ENCODE peak calls at places on chromosomes 11 and 22, in nine cellular contexts. H, S, Y, U, V, G, R, W and F are unnamed samples.

GRCh38 chr22:33044059-33044458 is 14.1 kb downstream of the SYN3 start:
- DNase-seq in H (no peak), S (no peak), Y (no peak), U (no peak), V (no peak), G (no peak), R (no peak), W (no peak), F (no peak)

GRCh38 chr11:86292912-86293606 is 9.0 kb upstream of the HIKESHI start:
- DNase-seq in H (no peak), S (no peak), Y (no peak), U (no peak), V (no peak), G (no peak), R (no peak), W (no peak), F (no peak)

GRCh38 chr11:75325713-75326438 is 25.6 kb downstream of the ARRB1 start:
- DNase-seq in H (peak), S (no peak), Y (peak), U (no peak), V (peak), G (peak), R (no peak), W (peak), F (no peak)

GRCh38 chr11:106461839-106462545 is 384.5 kb downstream of the AASDHPPT start:
- DNase-seq in H (peak), S (no peak), Y (no peak), U (no peak), V (no peak), G (no peak), R (no peak), W (peak), F (no peak)

GRCh38 chr11:57598831-57599155 is 1.3 kb downstream of the SERPING1 start:
- DNase-seq in H (peak), S (no peak), Y (no peak), U (no peak), V (no peak), G (no peak), R (no peak), W (peak), F (no peak)

GRCh38 chr22:49415219-49415951 is 412.3 kb downstream of the BRD1 start:
- DNase-seq in H (no peak), S (no peak), Y (no peak), U (no peak), V (no peak), G (no peak), R (no peak), W (no peak), F (no peak)

GRCh38 chr11:105618343-105618955 is 8.6 kb downstream of the GRIA4 start:
- DNase-seq in H (no peak), S (no peak), Y (no peak), U (no peak), V (no peak), G (no peak), R (no peak), W (no peak), F (no peak)

GRCh38 chr11:121842186-121842585 is 273.8 kb downstream of the BLID start:
- DNase-seq in H (no peak), S (no peak), Y (no peak), U (no peak), V (no peak), G (no peak), R (no peak), W (no peak), F (no peak)

GRCh38 chr11:61682093-61682732 is 2.0 kb downstream of the DAGLA start:
- DNase-seq in H (no peak), S (no peak), Y (peak), U (no peak), V (peak), G (no peak), R (no peak), W (no peak), F (no peak)

GRCh38 chr11:69113226-69113625 is 42.5 kb upstream of the SMIM38 start:
- DNase-seq in H (no peak), S (no peak), Y (no peak), U (no peak), V (no peak), G (no peak), R (no peak), W (no peak), F (no peak)

GRCh38 chr11:65766535-65766934 is 14.2 kb downstream of the AP5B1 start:
- DNase-seq in H (peak), S (no peak), Y (no peak), U (no peak), V (peak), G (no peak), R (no peak), W (peak), F (no peak)

GRCh38 chr22:37771081-37771480 is 36.7 kb upstream of the GCAT start:
- DNase-seq in H (no peak), S (no peak), Y (no peak), U (no peak), V (no peak), G (no peak), R (no peak), W (no peak), F (no peak)

GRCh38 chr11:77505956-77506355 is 32.1 kb upstream of the PAK1 start:
- DNase-seq in H (no peak), S (no peak), Y (no peak), U (no peak), V (no peak), G (no peak), R (no peak), W (no peak), F (no peak)

GRCh38 chr22:38034884-38035529 is 22.2 kb upstream of the PICK1 start:
- DNase-seq in H (peak), S (no peak), Y (no peak), U (no peak), V (no peak), G (no peak), R (no peak), W (no peak), F (no peak)

GRCh38 chr11:35009191-35009940 is 92.9 kb downstream of the PDHX start:
- DNase-seq in H (peak), S (no peak), Y (no peak), U (peak), V (peak), G (no peak), R (no peak), W (peak), F (no peak)

GRCh38 chr22:35258144-35258988 is 1.1 kb downstream of the HMGXB4 start:
- DNase-seq in H (peak), S (peak), Y (no peak), U (no peak), V (peak), G (no peak), R (peak), W (peak), F (no peak)

GRCh38 chr11:76376746-76377558 is 4.0 kb downstream of the THAP12 start:
- DNase-seq in H (no peak), S (no peak), Y (no peak), U (no peak), V (no peak), G (no peak), R (no peak), W (no peak), F (no peak)

GRCh38 chr11:124075841-124076571 is 34.9 kb upstream of the OR10G7 start:
- DNase-seq in H (no peak), S (no peak), Y (peak), U (no peak), V (no peak), G (no peak), R (peak), W (no peak), F (no peak)

GRCh38 chr22:42062506-42063190 is 8.0 kb downstream of the NAGA start:
- DNase-seq in H (no peak), S (no peak), Y (no peak), U (no peak), V (no peak), G (no peak), R (no peak), W (no peak), F (no peak)

GRCh38 chr11:19101803-19102520 is 15.0 kb upstream of the ZDHHC13 start:
- DNase-seq in H (no peak), S (no peak), Y (no peak), U (no peak), V (peak), G (no peak), R (no peak), W (no peak), F (no peak)

GRCh38 chr11:128707671-128708070 is 13.8 kb downstream of the FLI1 start:
- DNase-seq in H (peak), S (no peak), Y (no peak), U (no peak), V (peak), G (no peak), R (no peak), W (peak), F (no peak)

DNA sequence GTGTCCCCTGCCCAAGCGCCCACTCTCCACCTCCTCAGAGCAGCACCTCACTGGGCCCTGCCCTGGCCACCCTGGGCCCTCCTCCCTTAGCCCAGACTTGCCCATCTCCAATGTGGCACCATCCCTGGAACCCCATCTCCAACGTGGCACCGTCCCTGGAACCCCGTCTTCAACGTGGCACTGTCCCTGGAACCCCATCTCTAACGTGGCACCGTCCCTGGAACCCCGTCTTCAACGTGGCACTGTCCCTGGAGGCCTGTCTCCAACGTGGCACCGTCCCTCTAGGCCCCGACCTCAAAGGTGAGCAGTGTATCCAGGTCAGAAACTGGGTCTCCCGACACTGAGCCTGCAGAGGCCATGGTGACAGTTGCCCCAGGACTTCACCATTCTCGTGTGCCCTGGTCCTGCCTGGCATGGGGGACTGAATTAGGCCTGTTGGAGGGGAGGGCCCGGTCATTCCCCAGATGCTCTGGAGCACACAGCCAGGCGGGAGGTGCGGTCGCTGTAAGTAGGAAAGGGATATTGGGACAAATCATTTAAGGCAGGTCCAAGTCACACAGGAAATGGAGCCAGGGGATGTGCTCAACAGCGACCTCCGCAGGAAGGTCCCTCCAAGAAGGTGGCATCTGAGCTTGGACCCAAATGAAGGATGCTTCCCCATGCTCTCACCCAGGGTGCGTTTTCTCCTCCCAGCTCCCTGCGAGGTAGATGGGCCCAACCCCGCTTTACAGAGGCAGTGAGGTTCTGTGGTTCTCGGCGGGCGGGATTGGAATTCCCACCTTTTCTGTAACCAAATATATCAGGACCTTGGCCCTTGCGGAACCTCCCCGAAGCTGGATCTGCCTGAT is 2.4 kb upstream of the CTSD start:
- DNase-seq in H (no peak), S (no peak), Y (no peak), U (no peak), V (no peak), G (no peak), R (peak), W (no peak), F (no peak)
- TF ChIP-seq CTCF in H (no peak), S (no peak), Y (no peak), U (no peak), V (peak), G (no peak), R (peak), W (no peak), F (no peak)

DNA sequence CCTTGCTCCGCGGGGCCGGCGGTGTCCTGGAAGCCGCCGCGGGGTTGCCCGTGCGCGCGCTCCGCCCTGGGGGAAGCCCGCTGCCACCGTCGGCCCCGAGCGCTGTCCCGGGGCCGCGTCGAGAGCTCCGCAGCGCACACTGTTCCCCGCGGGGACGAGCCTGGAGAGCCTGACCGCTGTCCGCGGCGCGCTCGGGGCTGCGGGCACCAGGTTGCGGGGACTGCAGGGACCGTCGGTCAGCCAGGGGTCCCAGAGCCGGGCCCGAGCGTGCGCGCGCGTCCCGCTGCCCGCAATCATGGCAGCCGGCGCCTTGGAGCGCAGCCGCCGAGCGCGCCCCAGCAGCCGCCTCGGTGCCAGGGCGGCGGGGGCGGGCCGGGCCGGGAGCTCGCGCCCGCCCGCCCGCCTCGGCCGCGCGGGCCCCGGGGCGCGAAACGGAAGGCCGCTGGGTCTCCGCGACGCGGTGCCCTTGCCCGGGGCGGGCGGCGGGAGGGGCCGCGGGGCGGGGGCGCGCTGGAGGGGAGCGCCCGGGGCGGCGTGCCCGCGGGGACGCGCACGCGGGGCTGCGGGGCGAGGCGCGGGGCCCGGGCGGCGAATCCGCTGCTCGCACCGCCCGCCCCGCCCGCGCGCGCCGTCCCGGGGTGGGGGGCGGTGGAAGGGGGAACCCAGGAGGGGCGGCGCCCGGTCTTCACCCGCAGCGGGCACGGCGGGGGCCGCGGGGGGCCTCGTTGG is 79.4 kb upstream of the PPARA start:
- DNase-seq in H (peak), S (peak), Y (peak), U (peak), V (peak), G (peak), R (peak), W (peak), F (no peak)
- TF ChIP-seq CTCF in H (no peak), S (no peak), Y (no peak), U (no peak), V (no peak), G (no peak), R (no peak), W (no peak), F (no peak)

GRCh38 chr11:107565219-107565937 is at the start of gene ALKBH8:
- DNase-seq in H (peak), S (peak), Y (peak), U (peak), V (peak), G (peak), R (peak), W (peak), F (no peak)
- TF ChIP-seq CTCF in H (no peak), S (no peak), Y (no peak), U (no peak), V (no peak), G (no peak), R (no peak), W (no peak), F (no peak)

GRCh38 chr22:39596601-39597000 is 26.0 kb downstream of the CACNA1I start:
- DNase-seq in H (no peak), S (no peak), Y (no peak), U (no peak), V (no peak), G (no peak), R (no peak), W (no peak), F (no peak)

GRCh38 chr22:39595622-39596182 is 25.1 kb downstream of the CACNA1I start:
- DNase-seq in H (no peak), S (no peak), Y (no peak), U (no peak), V (no peak), G (no peak), R (no peak), W (no peak), F (no peak)

GRCh38 chr22:39600491-39601179 is 30.1 kb downstream of the CACNA1I start:
- DNase-seq in H (no peak), S (no peak), Y (no peak), U (no peak), V (no peak), G (no peak), R (no peak), W (no peak), F (no peak)

GRCh38 chr22:39597236-39597869 is 26.8 kb downstream of the CACNA1I start:
- DNase-seq in H (no peak), S (no peak), Y (no peak), U (no peak), V (no peak), G (no peak), R (no peak), W (no peak), F (no peak)

GRCh38 chr22:39598017-39598965 is 27.7 kb downstream of the CACNA1I start:
- DNase-seq in H (no peak), S (peak), Y (peak), U (peak), V (peak), G (no peak), R (peak), W (no peak), F (no peak)
- TF ChIP-seq CTCF in H (no peak), S (no peak), Y (no peak), U (no peak), V (no peak), G (no peak), R (no peak), W (peak), F (no peak)

DNA sequence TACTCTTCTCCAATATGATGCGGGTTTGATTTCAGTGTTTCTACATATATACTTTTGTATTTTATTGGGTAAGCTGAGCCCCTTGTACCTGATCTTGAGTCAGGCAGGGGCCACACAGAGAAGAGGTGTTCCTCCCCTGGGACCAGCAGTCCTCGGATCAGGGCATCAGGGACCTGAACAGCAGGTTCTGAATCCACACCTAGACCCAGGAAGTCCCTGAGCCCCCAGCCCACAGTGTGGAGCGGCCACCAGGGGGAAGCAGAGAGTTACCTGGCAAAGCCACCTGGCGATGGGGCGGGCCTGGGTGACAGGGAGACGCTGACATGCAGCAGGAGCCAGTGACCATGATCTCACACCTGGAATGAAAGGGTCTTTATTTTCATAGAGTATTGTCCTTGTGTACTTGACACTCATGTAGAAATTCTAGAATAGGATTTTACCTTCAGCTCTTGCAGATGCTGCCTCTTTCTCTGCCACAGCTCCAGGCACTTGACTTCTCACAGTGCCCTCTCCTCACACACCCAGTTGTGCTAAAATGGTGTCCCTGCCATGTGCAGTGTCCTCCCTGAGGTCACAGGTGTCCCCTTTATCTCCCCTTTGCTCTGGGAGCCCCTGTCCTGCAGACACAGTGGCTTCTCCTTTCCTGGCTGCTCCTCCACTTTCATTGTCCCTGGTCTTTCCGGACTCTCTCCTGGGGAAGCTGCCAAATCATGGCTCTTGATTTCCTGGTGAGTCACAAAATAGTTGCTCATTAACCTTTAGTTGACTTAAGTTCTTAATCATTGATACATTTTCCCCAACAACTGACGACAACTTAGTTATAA is 48.5 kb downstream of the GGTLC2 start:
- DNase-seq in H (peak), S (peak), Y (peak), U (peak), V (peak), G (no peak), R (peak), W (peak), F (no peak)
- TF ChIP-seq CTCF in H (no peak), S (peak), Y (peak), U (no peak), V (no peak), G (no peak), R (no peak), W (peak), F (peak)

GRCh38 chr11:131063638-131064037 is 147.4 kb upstream of the SNX19 start:
- DNase-seq in H (no peak), S (no peak), Y (no peak), U (no peak), V (no peak), G (no peak), R (no peak), W (no peak), F (no peak)

GRCh38 chr11:131065435-131066295 is 149.4 kb upstream of the SNX19 start:
- DNase-seq in H (no peak), S (no peak), Y (no peak), U (no peak), V (no peak), G (no peak), R (no peak), W (no peak), F (no peak)

GRCh38 chr11:131066551-131066950 is 150.3 kb upstream of the SNX19 start:
- DNase-seq in H (no peak), S (no peak), Y (no peak), U (no peak), V (no peak), G (no peak), R (no peak), W (no peak), F (no peak)

GRCh38 chr11:131070365-131070764 is 154.1 kb upstream of the SNX19 start:
- DNase-seq in H (no peak), S (no peak), Y (no peak), U (no peak), V (no peak), G (no peak), R (peak), W (no peak), F (no peak)

DNA sequence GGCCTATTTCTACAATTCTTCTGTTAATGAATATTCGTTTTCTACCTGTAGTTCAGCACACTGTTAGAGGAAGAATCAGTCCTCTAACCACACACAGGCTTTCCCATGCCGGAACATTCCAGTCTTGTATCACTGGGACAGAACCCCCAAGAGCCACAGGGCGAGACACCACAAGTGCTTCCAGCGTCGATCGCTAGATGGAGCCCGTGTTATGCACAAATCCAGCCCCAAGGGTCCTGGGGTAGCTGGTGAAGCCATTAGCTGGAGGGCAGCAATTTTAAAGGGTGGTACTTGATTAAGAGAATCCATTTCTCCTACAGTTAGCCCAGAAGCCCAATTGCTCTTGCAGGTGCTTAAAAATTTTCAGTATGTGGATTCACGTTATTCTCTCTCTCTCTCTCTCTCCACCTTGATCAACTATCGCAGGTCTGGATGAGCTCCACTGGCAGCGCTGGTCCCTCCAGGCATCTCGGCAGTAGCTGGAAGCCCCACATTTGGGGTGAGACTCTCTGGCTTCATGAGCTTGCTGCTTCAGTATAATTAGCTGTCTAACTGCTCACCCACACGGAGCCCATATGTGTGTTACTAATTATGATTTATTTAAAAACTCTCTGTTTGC is 148.2 kb upstream of the SNX19 start:
- DNase-seq in H (peak), S (peak), Y (no peak), U (peak), V (peak), G (no peak), R (peak), W (peak), F (peak)
- TF ChIP-seq CTCF in H (peak), S (peak), Y (peak), U (peak), V (peak), G (peak), R (peak), W (peak), F (peak)

DNA sequence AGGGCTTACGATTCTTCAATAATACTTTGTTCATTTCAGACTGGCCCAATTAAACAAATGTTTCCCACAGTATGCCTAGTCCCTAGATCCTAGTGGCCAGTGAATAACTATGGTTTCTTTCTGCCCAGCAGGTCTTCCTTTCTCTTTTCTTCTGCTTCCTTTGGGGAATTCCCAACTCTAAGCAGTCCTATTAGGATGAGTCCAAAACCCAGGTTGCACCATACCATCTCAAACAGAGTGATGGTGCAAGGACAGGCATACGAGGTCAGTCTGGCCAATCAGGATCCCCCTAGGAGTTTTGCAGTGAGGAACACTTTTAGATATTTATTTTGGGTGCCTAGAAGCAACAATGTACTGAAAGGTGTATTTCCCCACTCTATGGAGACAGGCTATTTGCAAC is 41.4 kb upstream of the CCDC34 start:
- DNase-seq in H (no peak), S (no peak), Y (no peak), U (no peak), V (no peak), G (no peak), R (no peak), W (no peak), F (no peak)
- TF ChIP-seq CTCF in H (no peak), S (no peak), Y (no peak), U (no peak), V (no peak), G (no peak), R (no peak), W (no peak), F (no peak)